ENCODE peak calls at places on chromosomes 12 and 14, in ten cellular contexts. N, P, G, X, S, Q, Z, F, K and C are unnamed samples.

GRCh38 chr14:103110681-103111296 is 12.5 kb upstream of the TNFAIP2 start:
- DNase-seq in N (no peak), Z (peak), F (no peak), G (peak), S (peak), P (no peak), K (no peak), Q (no peak), X (no peak), C (no peak)

GRCh38 chr12:52044284-52044983 is 6.8 kb upstream of the NR4A1 start:
- DNase-seq in N (peak), K (no peak), Z (peak), F (no peak), Q (peak), X (peak), S (no peak), G (peak), P (no peak), C (no peak)

GRCh38 chr14:99312106-99312505 is 40.1 kb upstream of the BCL11B start:
- DNase-seq in S (no peak), K (no peak), G (no peak), F (no peak), Z (no peak), N (no peak), P (no peak), Q (no peak), X (no peak), C (no peak)

GRCh38 chr12:2752676-2753371 is 41.9 kb upstream of the FKBP4 start:
- DNase-seq in Z (peak), X (peak), K (peak), N (peak), P (peak), Q (peak), S (peak), G (peak), F (peak), C (no peak)

GRCh38 chr14:86462193-86462592 is 932.2 kb downstream of the FLRT2 start:
- DNase-seq in P (peak), N (no peak), Z (no peak), Q (no peak), K (no peak), X (no peak), F (no peak), S (peak), G (peak), C (no peak)

GRCh38 chr12:64389154-64389553 is 1.4 kb downstream of the C12orf56 start:
- DNase-seq in F (no peak), X (no peak), N (no peak), Z (no peak), S (no peak), P (no peak), G (no peak), K (no peak), Q (no peak), C (no peak)

GRCh38 chr14:34189866-34190265 is 239.0 kb upstream of the EGLN3 start:
- DNase-seq in G (no peak), Z (no peak), N (no peak), S (no peak), F (no peak), K (no peak), P (no peak), Q (no peak), X (no peak), C (no peak)

GRCh38 chr14:59695198-59695597 is 118.6 kb upstream of the CCDC175 start:
- DNase-seq in G (no peak), F (peak), X (no peak), K (no peak), Q (no peak), S (no peak), Z (no peak), P (no peak), N (no peak), C (peak)

GRCh38 chr14:38357557-38357956 is 101.7 kb upstream of the CLEC14A start:
- DNase-seq in Z (peak), K (no peak), X (no peak), N (no peak), G (no peak), S (peak), P (no peak), Q (no peak), F (peak), C (no peak)

GRCh38 chr12:10153271-10154144 is 18.4 kb downstream of the OLR1 start:
- DNase-seq in S (peak), Z (peak), Q (peak), X (peak), P (peak), G (peak), N (peak), F (no peak), K (peak), C (peak)

GRCh38 chr12:6909421-6910145 is 4.8 kb upstream of the ENO2 start:
- DNase-seq in X (peak), G (no peak), N (no peak), Z (no peak), F (no peak), K (no peak), S (no peak), P (no peak), Q (no peak), C (no peak)

GRCh38 chr12:104599985-104600712 is 143.4 kb downstream of the CHST11 start:
- DNase-seq in K (no peak), X (no peak), Z (no peak), G (no peak), P (no peak), Q (no peak), F (no peak), N (no peak), S (no peak), C (no peak)

GRCh38 chr12:74537126-74537706 is 419 bp upstream of the ATXN7L3B start:
- DNase-seq in P (peak), X (no peak), Z (peak), K (no peak), G (peak), F (peak), N (no peak), S (peak), Q (no peak), C (no peak)

GRCh38 chr12:16880864-16881285 is 274.9 kb upstream of the LMO3 start:
- DNase-seq in Z (no peak), X (no peak), F (no peak), Q (no peak), P (peak), K (no peak), N (no peak), S (no peak), G (no peak), C (no peak)

GRCh38 chr12:132426349-132427176 is 63.4 kb upstream of the FBRSL1 start:
- DNase-seq in K (no peak), Q (no peak), S (no peak), Z (no peak), P (no peak), N (no peak), F (no peak), G (no peak), X (no peak), C (no peak)

GRCh38 chr12:96401061-96401871 is 1.0 kb upstream of the CDK17 start:
- DNase-seq in K (no peak), X (no peak), P (peak), F (peak), G (peak), S (peak), N (no peak), Q (peak), Z (peak), C (no peak)

GRCh38 chr12:52267266-52267665 is 7.2 kb upstream of the KRT86 start:
- DNase-seq in S (no peak), N (no peak), X (no peak), Z (no peak), G (no peak), Q (no peak), F (no peak), K (no peak), P (no peak), C (no peak)

DNA sequence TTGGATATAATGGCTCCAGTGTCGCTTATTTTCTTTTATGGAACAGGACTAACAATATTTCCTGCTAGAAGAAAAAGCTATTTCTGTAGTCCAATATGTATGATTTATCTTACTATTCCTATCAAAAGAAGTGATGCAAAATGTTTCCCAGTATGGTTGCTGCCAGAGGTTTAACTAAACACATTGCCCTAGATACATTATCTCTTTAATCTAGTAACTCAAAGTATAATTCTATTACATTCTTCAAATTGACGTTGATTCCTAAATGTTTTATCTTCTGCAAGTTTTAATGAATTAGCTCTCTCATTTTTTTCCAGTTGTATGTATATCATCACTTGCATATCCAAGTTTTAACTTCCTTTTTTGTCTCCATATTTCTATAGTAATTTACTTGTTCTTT is 28.2 kb downstream of the GYS2 start:
- DNase-seq in N (no peak), X (no peak), S (no peak), Z (no peak), Q (no peak), P (no peak), G (no peak), K (no peak), F (no peak), C (no peak)
- TF ChIP-seq CTCF in N (no peak), X (no peak), S (no peak), Z (no peak), Q (no peak), P (no peak), G (no peak), K (no peak), F (no peak), C (no peak)

DNA sequence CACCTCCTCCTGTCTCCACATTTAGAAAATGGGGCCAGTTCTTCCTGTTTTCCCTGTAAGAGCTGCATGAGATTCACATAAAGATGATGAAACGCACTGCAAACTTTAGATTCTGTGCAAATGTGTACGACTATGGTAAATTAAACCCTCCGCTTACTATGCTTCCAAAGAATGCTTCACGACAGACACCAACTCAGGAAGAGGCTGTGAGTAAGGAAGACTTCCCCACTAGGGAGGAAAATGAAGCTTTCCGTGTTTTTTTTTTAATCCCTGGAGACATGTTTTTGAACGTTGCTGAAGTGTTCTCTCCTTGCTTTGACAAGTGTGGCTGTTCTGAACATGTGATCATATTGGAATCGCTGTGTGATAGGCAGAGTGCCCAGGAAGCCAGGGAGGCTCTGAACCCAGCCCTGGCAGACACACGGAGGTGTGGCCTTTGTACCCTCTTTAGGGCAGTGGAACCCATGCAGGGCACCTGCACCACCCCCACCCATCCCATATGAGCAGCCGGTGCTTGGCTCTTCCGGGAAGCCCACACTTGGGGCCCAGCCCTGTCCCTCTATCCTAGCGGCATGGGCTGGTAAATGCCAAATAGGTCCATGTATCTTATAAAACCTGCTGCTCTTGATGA is 7.5 kb upstream of the SYNE3 start:
- DNase-seq in F (no peak), Q (no peak), G (no peak), X (peak), Z (no peak), K (no peak), P (no peak), S (peak), N (no peak), C (no peak)
- H3K27ac ChIP-seq in F (no peak), Q (peak), G (no peak), X (peak), Z (peak), K (peak), P (no peak), S (peak), N (peak), C (peak)

GRCh38 chr12:57584690-57585089 is 6.3 kb upstream of the PIP4K2C start:
- DNase-seq in K (no peak), X (no peak), Q (no peak), P (no peak), Z (no peak), S (no peak), G (no peak), N (no peak), F (no peak), C (no peak)
- TF ChIP-seq CTCF in K (no peak), X (no peak), Q (no peak), P (no peak), Z (no peak), S (no peak), G (no peak), N (no peak), F (no peak), C (no peak)

GRCh38 chr12:120495189-120495722 is 657 bp upstream of the DYNLL1 start:
- DNase-seq in F (peak), G (no peak), P (peak), X (no peak), N (no peak), Q (no peak), S (no peak), K (no peak), Z (no peak), C (no peak)
- H3K27ac ChIP-seq in F (peak), G (no peak), P (no peak), X (peak), N (peak), Q (peak), S (peak), K (peak), Z (peak), C (no peak)

DNA sequence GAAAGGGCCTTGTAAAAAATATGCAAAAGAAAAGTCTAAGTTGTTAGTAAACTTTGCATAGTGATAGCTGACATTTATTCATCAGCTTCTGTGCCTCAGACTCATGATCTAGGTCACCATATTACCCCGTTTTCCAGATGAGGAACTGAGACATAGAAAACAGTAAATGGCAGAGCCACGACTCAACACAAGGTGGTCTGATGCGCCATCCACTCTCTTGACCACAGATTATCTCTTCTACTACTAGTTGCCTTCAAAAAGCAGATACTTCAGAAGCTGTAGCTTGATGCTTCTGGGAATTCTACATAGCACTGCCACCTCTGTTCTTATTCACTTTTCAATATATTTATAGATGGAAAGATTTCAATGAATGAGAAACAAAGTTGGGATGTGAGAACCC is 28.2 kb upstream of the PTCSC3 start:
- DNase-seq in N (no peak), S (no peak), G (no peak), F (no peak), K (no peak), P (no peak), Q (no peak), X (no peak), Z (no peak), C (no peak)
- TF ChIP-seq CTCF in N (no peak), S (no peak), G (no peak), F (no peak), K (no peak), P (no peak), Q (no peak), X (no peak), Z (no peak), C (no peak)

GRCh38 chr12:57725851-57726150 is 12.7 kb downstream of the AGAP2 start:
- DNase-seq in Q (no peak), P (no peak), K (no peak), N (no peak), S (no peak), X (no peak), Z (no peak), G (no peak), F (no peak), C (no peak)
- H3K27ac ChIP-seq in Q (peak), P (no peak), K (no peak), N (no peak), S (peak), X (no peak), Z (no peak), G (no peak), F (peak), C (no peak)